ENCODE peak calls at places on chromosomes 3 and 15, in ten cellular contexts. One of them, this sample, is unnamed.

GRCh38 chr3:181133832-181134231 is 144.3 kb upstream of the DNAJC19 start:
- DNase-seq in cardiac fibroblast: no peak
- DNase-seq in SK-N-SH: no peak
- DNase-seq in body of pancreas: no peak
- DNase-seq in HCT116: no peak
- DNase-seq in astrocyte of the spinal cord: no peak
- DNase-seq in A549: no peak
- DNase-seq in transverse colon: no peak
- DNase-seq in right lobe of liver: no peak
- DNase-seq in upper lobe of right lung: no peak
- DNase-seq in this sample: no peak

GRCh38 chr3:46296826-46297225 is 54.6 kb downstream of the CCR3 start:
- DNase-seq in cardiac fibroblast: no peak
- DNase-seq in SK-N-SH: no peak
- DNase-seq in body of pancreas: no peak
- DNase-seq in HCT116: no peak
- DNase-seq in astrocyte of the spinal cord: no peak
- DNase-seq in A549: no peak
- DNase-seq in transverse colon: no peak
- DNase-seq in right lobe of liver: no peak
- DNase-seq in upper lobe of right lung: no peak
- DNase-seq in this sample: no peak

GRCh38 chr3:45224824-45225464 is 1.1 kb downstream of the TMEM158 start:
- DNase-seq in cardiac fibroblast: peak
- DNase-seq in SK-N-SH: peak
- DNase-seq in body of pancreas: peak
- DNase-seq in HCT116: no peak
- DNase-seq in astrocyte of the spinal cord: peak
- DNase-seq in A549: peak
- DNase-seq in transverse colon: peak
- DNase-seq in right lobe of liver: peak
- DNase-seq in upper lobe of right lung: peak
- DNase-seq in this sample: peak

GRCh38 chr15:62932436-62932835 is 110.1 kb upstream of the TPM1 start:
- DNase-seq in cardiac fibroblast: peak
- DNase-seq in SK-N-SH: no peak
- DNase-seq in body of pancreas: no peak
- DNase-seq in HCT116: no peak
- DNase-seq in astrocyte of the spinal cord: peak
- DNase-seq in A549: no peak
- DNase-seq in transverse colon: no peak
- DNase-seq in right lobe of liver: no peak
- DNase-seq in upper lobe of right lung: no peak
- DNase-seq in this sample: no peak

GRCh38 chr3:194686816-194687637 is 1.3 kb downstream of the FAM43A start:
- DNase-seq in cardiac fibroblast: peak
- DNase-seq in SK-N-SH: peak
- DNase-seq in body of pancreas: peak
- DNase-seq in HCT116: no peak
- DNase-seq in astrocyte of the spinal cord: peak
- DNase-seq in A549: no peak
- DNase-seq in transverse colon: peak
- DNase-seq in right lobe of liver: peak
- DNase-seq in upper lobe of right lung: peak
- DNase-seq in this sample: no peak

GRCh38 chr15:92809880-92810361 is 90.2 kb upstream of the CHD2 start:
- DNase-seq in cardiac fibroblast: peak
- DNase-seq in SK-N-SH: no peak
- DNase-seq in body of pancreas: peak
- DNase-seq in HCT116: no peak
- DNase-seq in astrocyte of the spinal cord: peak
- DNase-seq in A549: peak
- DNase-seq in transverse colon: peak
- DNase-seq in right lobe of liver: no peak
- DNase-seq in upper lobe of right lung: no peak
- DNase-seq in this sample: no peak

GRCh38 chr15:91779960-91780359 is 73.5 kb upstream of the SLCO3A1 start:
- DNase-seq in cardiac fibroblast: no peak
- DNase-seq in SK-N-SH: no peak
- DNase-seq in body of pancreas: no peak
- DNase-seq in HCT116: no peak
- DNase-seq in astrocyte of the spinal cord: no peak
- DNase-seq in A549: no peak
- DNase-seq in transverse colon: no peak
- DNase-seq in right lobe of liver: no peak
- DNase-seq in upper lobe of right lung: no peak
- DNase-seq in this sample: no peak

GRCh38 chr3:175146258-175146657 is 287.1 kb downstream of the NAALADL2 start:
- DNase-seq in cardiac fibroblast: peak
- DNase-seq in SK-N-SH: no peak
- DNase-seq in body of pancreas: no peak
- DNase-seq in HCT116: no peak
- DNase-seq in astrocyte of the spinal cord: peak
- DNase-seq in A549: no peak
- DNase-seq in transverse colon: no peak
- DNase-seq in right lobe of liver: no peak
- DNase-seq in upper lobe of right lung: no peak
- DNase-seq in this sample: no peak

GRCh38 chr15:91948001-91948608 is 94.6 kb downstream of the SLCO3A1 start:
- DNase-seq in cardiac fibroblast: peak
- DNase-seq in SK-N-SH: no peak
- DNase-seq in body of pancreas: peak
- DNase-seq in HCT116: no peak
- DNase-seq in astrocyte of the spinal cord: peak
- DNase-seq in A549: peak
- DNase-seq in transverse colon: no peak
- DNase-seq in right lobe of liver: no peak
- DNase-seq in upper lobe of right lung: no peak
- DNase-seq in this sample: no peak

GRCh38 chr3:33096103-33096868 is 660 bp downstream of the GLB1 start:
- DNase-seq in cardiac fibroblast: peak
- DNase-seq in SK-N-SH: peak
- DNase-seq in body of pancreas: peak
- DNase-seq in HCT116: no peak
- DNase-seq in astrocyte of the spinal cord: peak
- DNase-seq in A549: peak
- DNase-seq in transverse colon: peak
- DNase-seq in right lobe of liver: peak
- DNase-seq in upper lobe of right lung: peak
- DNase-seq in this sample: no peak

GRCh38 chr3:51519848-51520247 is 18.7 kb upstream of the RAD54L2 start:
- DNase-seq in cardiac fibroblast: no peak
- DNase-seq in SK-N-SH: no peak
- DNase-seq in body of pancreas: no peak
- DNase-seq in HCT116: no peak
- DNase-seq in astrocyte of the spinal cord: no peak
- DNase-seq in A549: no peak
- DNase-seq in transverse colon: no peak
- DNase-seq in right lobe of liver: no peak
- DNase-seq in upper lobe of right lung: no peak
- DNase-seq in this sample: no peak

GRCh38 chr3:174783502-174783901 is 75.6 kb upstream of the NAALADL2 start:
- DNase-seq in cardiac fibroblast: no peak
- DNase-seq in SK-N-SH: no peak
- DNase-seq in body of pancreas: no peak
- DNase-seq in HCT116: no peak
- DNase-seq in astrocyte of the spinal cord: no peak
- DNase-seq in A549: no peak
- DNase-seq in transverse colon: no peak
- DNase-seq in right lobe of liver: no peak
- DNase-seq in upper lobe of right lung: no peak
- DNase-seq in this sample: no peak

GRCh38 chr15:70475921-70476320 is 287.4 kb downstream of the UACA start:
- DNase-seq in cardiac fibroblast: no peak
- DNase-seq in SK-N-SH: no peak
- DNase-seq in body of pancreas: no peak
- DNase-seq in HCT116: no peak
- DNase-seq in astrocyte of the spinal cord: peak
- DNase-seq in A549: peak
- DNase-seq in transverse colon: no peak
- DNase-seq in right lobe of liver: no peak
- DNase-seq in upper lobe of right lung: no peak
- DNase-seq in this sample: no peak

GRCh38 chr3:14329116-14329830 is 73.1 kb upstream of the SLC6A6 start:
- DNase-seq in cardiac fibroblast: no peak
- DNase-seq in SK-N-SH: no peak
- DNase-seq in body of pancreas: no peak
- DNase-seq in HCT116: no peak
- DNase-seq in astrocyte of the spinal cord: peak
- DNase-seq in A549: no peak
- DNase-seq in transverse colon: peak
- DNase-seq in right lobe of liver: no peak
- DNase-seq in upper lobe of right lung: no peak
- DNase-seq in this sample: no peak

GRCh38 chr3:177337548-177338331 is 140.5 kb upstream of the TBL1XR1 start:
- DNase-seq in cardiac fibroblast: peak
- DNase-seq in SK-N-SH: no peak
- DNase-seq in body of pancreas: no peak
- DNase-seq in HCT116: no peak
- DNase-seq in astrocyte of the spinal cord: peak
- DNase-seq in A549: no peak
- DNase-seq in transverse colon: no peak
- DNase-seq in right lobe of liver: no peak
- DNase-seq in upper lobe of right lung: no peak
- DNase-seq in this sample: no peak

DNA sequence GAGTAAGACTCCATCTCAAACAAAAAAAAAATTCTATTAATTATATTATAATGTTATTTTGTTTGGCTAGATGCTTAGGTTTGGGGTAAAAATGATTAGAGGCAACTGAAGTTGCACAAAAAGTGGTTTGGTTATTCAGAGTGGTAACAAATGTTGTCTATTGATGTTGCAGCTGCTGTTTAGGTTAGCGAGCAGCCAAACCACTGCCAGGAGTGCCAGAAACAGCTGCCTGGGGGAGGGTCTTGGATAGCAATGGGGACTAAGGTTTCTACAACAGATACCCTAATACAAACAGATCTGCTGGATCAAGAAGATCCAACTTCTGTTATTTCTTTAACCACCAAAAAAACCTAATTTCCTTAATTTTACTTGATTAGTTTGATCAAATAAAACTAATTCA is 26.6 kb downstream of the BTLA start:
- DNase-seq in cardiac fibroblast: no peak
- DNase-seq in SK-N-SH: no peak
- DNase-seq in body of pancreas: no peak
- DNase-seq in HCT116: no peak
- DNase-seq in astrocyte of the spinal cord: peak
- DNase-seq in A549: no peak
- DNase-seq in transverse colon: no peak
- DNase-seq in right lobe of liver: no peak
- DNase-seq in upper lobe of right lung: no peak
- DNase-seq in this sample: no peak
- H3K4me3 ChIP-seq in cardiac fibroblast: no peak
- H3K4me3 ChIP-seq in SK-N-SH: no peak
- H3K4me3 ChIP-seq in body of pancreas: no peak
- H3K4me3 ChIP-seq in HCT116: no peak
- H3K4me3 ChIP-seq in astrocyte of the spinal cord: no peak
- H3K4me3 ChIP-seq in A549: no peak
- H3K4me3 ChIP-seq in transverse colon: no peak
- H3K4me3 ChIP-seq in right lobe of liver: no peak
- H3K4me3 ChIP-seq in upper lobe of right lung: no peak
- H3K4me3 ChIP-seq in this sample: no peak

GRCh38 chr3:195754906-195755305 is 34.1 kb downstream of the MUC20 start:
- DNase-seq in cardiac fibroblast: no peak
- DNase-seq in SK-N-SH: no peak
- DNase-seq in body of pancreas: no peak
- DNase-seq in HCT116: no peak
- DNase-seq in astrocyte of the spinal cord: no peak
- DNase-seq in A549: no peak
- DNase-seq in transverse colon: no peak
- DNase-seq in right lobe of liver: no peak
- DNase-seq in upper lobe of right lung: no peak
- DNase-seq in this sample: no peak
- TF ChIP-seq CTCF in cardiac fibroblast: no peak
- TF ChIP-seq CTCF in SK-N-SH: no peak
- TF ChIP-seq CTCF in body of pancreas: no peak
- TF ChIP-seq CTCF in HCT116: no peak
- TF ChIP-seq CTCF in astrocyte of the spinal cord: no peak
- TF ChIP-seq CTCF in A549: no peak
- TF ChIP-seq CTCF in transverse colon: no peak
- TF ChIP-seq CTCF in right lobe of liver: no peak
- TF ChIP-seq CTCF in upper lobe of right lung: no peak
- TF ChIP-seq CTCF in this sample: no peak

GRCh38 chr3:136960838-136961836 is 3.4 kb downstream of the IL20RB start:
- DNase-seq in cardiac fibroblast: no peak
- DNase-seq in SK-N-SH: no peak
- DNase-seq in body of pancreas: no peak
- DNase-seq in HCT116: peak
- DNase-seq in astrocyte of the spinal cord: peak
- DNase-seq in A549: no peak
- DNase-seq in transverse colon: no peak
- DNase-seq in right lobe of liver: no peak
- DNase-seq in upper lobe of right lung: no peak
- DNase-seq in this sample: no peak
- H3K4me3 ChIP-seq in cardiac fibroblast: no peak
- H3K4me3 ChIP-seq in SK-N-SH: no peak
- H3K4me3 ChIP-seq in body of pancreas: no peak
- H3K4me3 ChIP-seq in HCT116: no peak
- H3K4me3 ChIP-seq in astrocyte of the spinal cord: no peak
- H3K4me3 ChIP-seq in A549: no peak
- H3K4me3 ChIP-seq in transverse colon: no peak
- H3K4me3 ChIP-seq in right lobe of liver: no peak
- H3K4me3 ChIP-seq in upper lobe of right lung: no peak
- H3K4me3 ChIP-seq in this sample: no peak

GRCh38 chr15:88255496-88256171 is 905 bp downstream of the NTRK3 start:
- DNase-seq in cardiac fibroblast: peak
- DNase-seq in SK-N-SH: peak
- DNase-seq in body of pancreas: no peak
- DNase-seq in HCT116: no peak
- DNase-seq in astrocyte of the spinal cord: peak
- DNase-seq in A549: peak
- DNase-seq in transverse colon: no peak
- DNase-seq in right lobe of liver: peak
- DNase-seq in upper lobe of right lung: peak
- DNase-seq in this sample: no peak

GRCh38 chr15:88255109-88255495 is 1.4 kb downstream of the NTRK3 start:
- DNase-seq in cardiac fibroblast: no peak
- DNase-seq in SK-N-SH: no peak
- DNase-seq in body of pancreas: no peak
- DNase-seq in HCT116: no peak
- DNase-seq in astrocyte of the spinal cord: no peak
- DNase-seq in A549: no peak
- DNase-seq in transverse colon: no peak
- DNase-seq in right lobe of liver: no peak
- DNase-seq in upper lobe of right lung: peak
- DNase-seq in this sample: no peak

GRCh38 chr15:88256261-88257230 is at the start of gene NTRK3:
- DNase-seq in cardiac fibroblast: peak
- DNase-seq in SK-N-SH: peak
- DNase-seq in body of pancreas: no peak
- DNase-seq in HCT116: no peak
- DNase-seq in astrocyte of the spinal cord: peak
- DNase-seq in A549: peak
- DNase-seq in transverse colon: no peak
- DNase-seq in right lobe of liver: no peak
- DNase-seq in upper lobe of right lung: peak
- DNase-seq in this sample: no peak

GRCh38 chr15:88257311-88257901 is 867 bp upstream of the NTRK3 start:
- DNase-seq in cardiac fibroblast: no peak
- DNase-seq in SK-N-SH: peak
- DNase-seq in body of pancreas: no peak
- DNase-seq in HCT116: no peak
- DNase-seq in astrocyte of the spinal cord: no peak
- DNase-seq in A549: no peak
- DNase-seq in transverse colon: no peak
- DNase-seq in right lobe of liver: no peak
- DNase-seq in upper lobe of right lung: peak
- DNase-seq in this sample: no peak

GRCh38 chr15:88258021-88258641 is 1.6 kb upstream of the NTRK3 start:
- DNase-seq in cardiac fibroblast: no peak
- DNase-seq in SK-N-SH: peak
- DNase-seq in body of pancreas: peak
- DNase-seq in HCT116: peak
- DNase-seq in astrocyte of the spinal cord: no peak
- DNase-seq in A549: peak
- DNase-seq in transverse colon: no peak
- DNase-seq in right lobe of liver: no peak
- DNase-seq in upper lobe of right lung: peak
- DNase-seq in this sample: no peak
- TF ChIP-seq CTCF in cardiac fibroblast: peak
- TF ChIP-seq CTCF in SK-N-SH: peak
- TF ChIP-seq CTCF in body of pancreas: peak
- TF ChIP-seq CTCF in HCT116: peak
- TF ChIP-seq CTCF in astrocyte of the spinal cord: peak
- TF ChIP-seq CTCF in A549: peak
- TF ChIP-seq CTCF in transverse colon: no peak
- TF ChIP-seq CTCF in right lobe of liver: no peak
- TF ChIP-seq CTCF in upper lobe of right lung: peak
- TF ChIP-seq CTCF in this sample: no peak

This sample was measured in LNCaP clone FGC.